ENCODE peak calls at places on chromosomes 7 and 10, in six cellular contexts. One of them, this sample, is unnamed.

GRCh38 chr10:90813592-90814365 is 44.1 kb downstream of the HTR7 start:
- DNase-seq in CD8-positive, alpha-beta T cell: no peak
- DNase-seq in PC-3: no peak
- DNase-seq in psoas muscle: no peak
- DNase-seq in HCT116: no peak
- DNase-seq in aorta: no peak
- DNase-seq in this sample: no peak

GRCh38 chr10:99630439-99630838 is 10.2 kb upstream of the SLC25A28 start:
- DNase-seq in CD8-positive, alpha-beta T cell: no peak
- DNase-seq in PC-3: peak
- DNase-seq in psoas muscle: no peak
- DNase-seq in HCT116: peak
- DNase-seq in aorta: no peak
- DNase-seq in this sample: no peak

GRCh38 chr10:49398000-49398861 is 2.3 kb upstream of the DRGX start:
- DNase-seq in CD8-positive, alpha-beta T cell: peak
- DNase-seq in PC-3: peak
- DNase-seq in psoas muscle: peak
- DNase-seq in HCT116: no peak
- DNase-seq in aorta: peak
- DNase-seq in this sample: no peak

GRCh38 chr7:94266278-94266677 is 128.4 kb upstream of the COL1A2 start:
- DNase-seq in CD8-positive, alpha-beta T cell: no peak
- DNase-seq in PC-3: no peak
- DNase-seq in psoas muscle: no peak
- DNase-seq in HCT116: no peak
- DNase-seq in aorta: no peak
- DNase-seq in this sample: no peak

GRCh38 chr10:128265596-128265995 is 139.4 kb upstream of the MKI67 start:
- DNase-seq in CD8-positive, alpha-beta T cell: no peak
- DNase-seq in PC-3: no peak
- DNase-seq in psoas muscle: no peak
- DNase-seq in HCT116: no peak
- DNase-seq in aorta: no peak
- DNase-seq in this sample: no peak

GRCh38 chr10:112407696-112408095 is 33.8 kb downstream of the ACSL5 start:
- DNase-seq in CD8-positive, alpha-beta T cell: no peak
- DNase-seq in PC-3: no peak
- DNase-seq in psoas muscle: no peak
- DNase-seq in HCT116: no peak
- DNase-seq in aorta: no peak
- DNase-seq in this sample: no peak

GRCh38 chr10:21510218-21511070 is 15.0 kb downstream of the SKIDA1 start:
- DNase-seq in CD8-positive, alpha-beta T cell: no peak
- DNase-seq in PC-3: no peak
- DNase-seq in psoas muscle: no peak
- DNase-seq in HCT116: no peak
- DNase-seq in aorta: no peak
- DNase-seq in this sample: no peak

GRCh38 chr10:46227571-46228075 is 59.2 kb upstream of the ANTXRL start:
- DNase-seq in CD8-positive, alpha-beta T cell: peak
- DNase-seq in PC-3: no peak
- DNase-seq in psoas muscle: no peak
- DNase-seq in HCT116: no peak
- DNase-seq in aorta: no peak
- DNase-seq in this sample: no peak

GRCh38 chr7:137946015-137946414 is 55.9 kb downstream of the CREB3L2 start:
- DNase-seq in CD8-positive, alpha-beta T cell: no peak
- DNase-seq in PC-3: no peak
- DNase-seq in psoas muscle: no peak
- DNase-seq in HCT116: no peak
- DNase-seq in aorta: no peak
- DNase-seq in this sample: no peak

GRCh38 chr10:117320050-117320665 is 55.1 kb downstream of the PDZD8 start:
- DNase-seq in CD8-positive, alpha-beta T cell: no peak
- DNase-seq in PC-3: peak
- DNase-seq in psoas muscle: no peak
- DNase-seq in HCT116: no peak
- DNase-seq in aorta: no peak
- DNase-seq in this sample: no peak

GRCh38 chr10:131865223-131865917 is 35.4 kb upstream of the PPP2R2D start:
- DNase-seq in CD8-positive, alpha-beta T cell: no peak
- DNase-seq in PC-3: no peak
- DNase-seq in psoas muscle: no peak
- DNase-seq in HCT116: no peak
- DNase-seq in aorta: no peak
- DNase-seq in this sample: no peak

GRCh38 chr7:108211382-108212201 is 81.4 kb upstream of the LAMB4 start:
- DNase-seq in CD8-positive, alpha-beta T cell: no peak
- DNase-seq in PC-3: peak
- DNase-seq in psoas muscle: no peak
- DNase-seq in HCT116: peak
- DNase-seq in aorta: no peak
- DNase-seq in this sample: no peak

GRCh38 chr7:32957326-32958045 is at the start of gene FKBP9:
- DNase-seq in CD8-positive, alpha-beta T cell: no peak
- DNase-seq in PC-3: peak
- DNase-seq in psoas muscle: peak
- DNase-seq in HCT116: no peak
- DNase-seq in aorta: peak
- DNase-seq in this sample: peak

GRCh38 chr7:33339074-33339805 is 209.9 kb downstream of the BBS9 start:
- DNase-seq in CD8-positive, alpha-beta T cell: no peak
- DNase-seq in PC-3: no peak
- DNase-seq in psoas muscle: no peak
- DNase-seq in HCT116: no peak
- DNase-seq in aorta: no peak
- DNase-seq in this sample: no peak

GRCh38 chr10:22476601-22477364 is 131.5 kb downstream of the SPAG6 start:
- DNase-seq in CD8-positive, alpha-beta T cell: no peak
- DNase-seq in PC-3: no peak
- DNase-seq in psoas muscle: no peak
- DNase-seq in HCT116: no peak
- DNase-seq in aorta: no peak
- DNase-seq in this sample: no peak

GRCh38 chr10:44198780-44199097 is 186.2 kb downstream of the CXCL12 start:
- DNase-seq in CD8-positive, alpha-beta T cell: no peak
- DNase-seq in PC-3: no peak
- DNase-seq in psoas muscle: peak
- DNase-seq in HCT116: no peak
- DNase-seq in aorta: no peak
- DNase-seq in this sample: no peak
- H3K27ac ChIP-seq in CD8-positive, alpha-beta T cell: no peak
- H3K27ac ChIP-seq in PC-3: no peak
- H3K27ac ChIP-seq in psoas muscle: peak
- H3K27ac ChIP-seq in HCT116: no peak
- H3K27ac ChIP-seq in aorta: no peak
- H3K27ac ChIP-seq in this sample: no peak

GRCh38 chr10:24416248-24416647 is 207.3 kb downstream of the KIAA1217 start:
- DNase-seq in CD8-positive, alpha-beta T cell: no peak
- DNase-seq in PC-3: no peak
- DNase-seq in psoas muscle: peak
- DNase-seq in HCT116: no peak
- DNase-seq in aorta: no peak
- DNase-seq in this sample: no peak

GRCh38 chr10:24418532-24418931 is 209.6 kb downstream of the KIAA1217 start:
- DNase-seq in CD8-positive, alpha-beta T cell: no peak
- DNase-seq in PC-3: peak
- DNase-seq in psoas muscle: no peak
- DNase-seq in HCT116: no peak
- DNase-seq in aorta: no peak
- DNase-seq in this sample: no peak

GRCh38 chr10:24415455-24416169 is 206.7 kb downstream of the KIAA1217 start:
- DNase-seq in CD8-positive, alpha-beta T cell: no peak
- DNase-seq in PC-3: peak
- DNase-seq in psoas muscle: peak
- DNase-seq in HCT116: no peak
- DNase-seq in aorta: peak
- DNase-seq in this sample: no peak

GRCh38 chr10:24419067-24419466 is 210.1 kb downstream of the KIAA1217 start:
- DNase-seq in CD8-positive, alpha-beta T cell: no peak
- DNase-seq in PC-3: no peak
- DNase-seq in psoas muscle: no peak
- DNase-seq in HCT116: no peak
- DNase-seq in aorta: no peak
- DNase-seq in this sample: no peak

DNA sequence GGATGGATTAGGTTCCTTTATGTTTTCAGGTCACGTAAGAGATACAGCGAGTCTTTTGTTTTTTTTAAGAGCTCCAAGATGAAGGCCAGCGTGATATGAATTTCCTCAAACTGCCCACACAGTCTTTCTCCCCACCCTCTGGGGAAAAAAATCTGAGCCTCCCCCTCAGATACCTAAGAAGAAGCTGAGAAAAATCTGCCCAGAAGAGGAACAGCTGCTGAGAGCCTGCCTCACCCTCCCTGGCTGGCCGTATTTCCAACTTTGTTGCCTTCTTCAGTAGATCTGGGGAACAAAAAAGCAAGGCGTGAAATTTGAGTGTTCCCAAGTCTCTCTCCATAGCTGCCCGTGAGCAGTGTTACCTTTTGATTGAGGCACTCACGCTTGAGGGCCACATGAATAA is 208.1 kb downstream of the KIAA1217 start:
- DNase-seq in CD8-positive, alpha-beta T cell: no peak
- DNase-seq in PC-3: no peak
- DNase-seq in psoas muscle: no peak
- DNase-seq in HCT116: no peak
- DNase-seq in aorta: no peak
- DNase-seq in this sample: no peak
- H3K27ac ChIP-seq in CD8-positive, alpha-beta T cell: no peak
- H3K27ac ChIP-seq in PC-3: no peak
- H3K27ac ChIP-seq in psoas muscle: no peak
- H3K27ac ChIP-seq in HCT116: no peak
- H3K27ac ChIP-seq in aorta: no peak
- H3K27ac ChIP-seq in this sample: no peak

GRCh38 chr7:1025747-1026581 is 18.4 kb upstream of the GPR146 start:
- DNase-seq in CD8-positive, alpha-beta T cell: no peak
- DNase-seq in PC-3: no peak
- DNase-seq in psoas muscle: peak
- DNase-seq in HCT116: no peak
- DNase-seq in aorta: no peak
- DNase-seq in this sample: no peak
- H3K27ac ChIP-seq in CD8-positive, alpha-beta T cell: no peak
- H3K27ac ChIP-seq in PC-3: no peak
- H3K27ac ChIP-seq in psoas muscle: no peak
- H3K27ac ChIP-seq in HCT116: no peak
- H3K27ac ChIP-seq in aorta: no peak
- H3K27ac ChIP-seq in this sample: no peak

GRCh38 chr10:31062856-31063255 is 31.2 kb upstream of the ZNF438 start:
- DNase-seq in CD8-positive, alpha-beta T cell: no peak
- DNase-seq in PC-3: no peak
- DNase-seq in psoas muscle: no peak
- DNase-seq in HCT116: no peak
- DNase-seq in aorta: no peak
- DNase-seq in this sample: no peak

GRCh38 chr10:31064334-31064733 is 32.7 kb upstream of the ZNF438 start:
- DNase-seq in CD8-positive, alpha-beta T cell: no peak
- DNase-seq in PC-3: no peak
- DNase-seq in psoas muscle: peak
- DNase-seq in HCT116: no peak
- DNase-seq in aorta: peak
- DNase-seq in this sample: no peak

GRCh38 chr10:31059323-31059722 is 27.7 kb upstream of the ZNF438 start:
- DNase-seq in CD8-positive, alpha-beta T cell: no peak
- DNase-seq in PC-3: peak
- DNase-seq in psoas muscle: no peak
- DNase-seq in HCT116: peak
- DNase-seq in aorta: no peak
- DNase-seq in this sample: no peak

GRCh38 chr10:31061941-31062340 is 30.3 kb upstream of the ZNF438 start:
- DNase-seq in CD8-positive, alpha-beta T cell: no peak
- DNase-seq in PC-3: no peak
- DNase-seq in psoas muscle: no peak
- DNase-seq in HCT116: no peak
- DNase-seq in aorta: no peak
- DNase-seq in this sample: no peak

DNA sequence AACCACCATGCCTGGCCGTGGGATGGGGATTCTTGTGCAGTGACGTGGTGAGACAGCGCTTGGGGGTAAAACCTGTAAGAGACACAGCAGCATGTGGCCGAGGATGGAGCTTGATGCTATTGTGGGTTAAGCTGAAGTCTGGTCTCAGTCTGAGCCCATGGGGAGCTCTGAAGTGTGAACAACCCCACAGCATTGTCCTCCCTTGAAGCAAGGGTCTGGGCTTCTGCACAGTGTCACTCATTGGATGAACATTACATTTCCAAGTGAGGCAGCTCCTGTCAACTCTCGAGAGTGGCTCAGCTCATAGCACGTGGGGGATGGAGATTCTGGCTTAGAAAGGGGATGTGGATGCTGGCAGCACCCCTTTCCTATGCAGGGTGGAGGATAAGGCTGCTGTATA is 32.2 kb upstream of the ZNF438 start:
- DNase-seq in CD8-positive, alpha-beta T cell: no peak
- DNase-seq in PC-3: no peak
- DNase-seq in psoas muscle: no peak
- DNase-seq in HCT116: no peak
- DNase-seq in aorta: no peak
- DNase-seq in this sample: no peak
- H3K27ac ChIP-seq in CD8-positive, alpha-beta T cell: no peak
- H3K27ac ChIP-seq in PC-3: no peak
- H3K27ac ChIP-seq in psoas muscle: peak
- H3K27ac ChIP-seq in HCT116: no peak
- H3K27ac ChIP-seq in aorta: peak
- H3K27ac ChIP-seq in this sample: no peak

DNA sequence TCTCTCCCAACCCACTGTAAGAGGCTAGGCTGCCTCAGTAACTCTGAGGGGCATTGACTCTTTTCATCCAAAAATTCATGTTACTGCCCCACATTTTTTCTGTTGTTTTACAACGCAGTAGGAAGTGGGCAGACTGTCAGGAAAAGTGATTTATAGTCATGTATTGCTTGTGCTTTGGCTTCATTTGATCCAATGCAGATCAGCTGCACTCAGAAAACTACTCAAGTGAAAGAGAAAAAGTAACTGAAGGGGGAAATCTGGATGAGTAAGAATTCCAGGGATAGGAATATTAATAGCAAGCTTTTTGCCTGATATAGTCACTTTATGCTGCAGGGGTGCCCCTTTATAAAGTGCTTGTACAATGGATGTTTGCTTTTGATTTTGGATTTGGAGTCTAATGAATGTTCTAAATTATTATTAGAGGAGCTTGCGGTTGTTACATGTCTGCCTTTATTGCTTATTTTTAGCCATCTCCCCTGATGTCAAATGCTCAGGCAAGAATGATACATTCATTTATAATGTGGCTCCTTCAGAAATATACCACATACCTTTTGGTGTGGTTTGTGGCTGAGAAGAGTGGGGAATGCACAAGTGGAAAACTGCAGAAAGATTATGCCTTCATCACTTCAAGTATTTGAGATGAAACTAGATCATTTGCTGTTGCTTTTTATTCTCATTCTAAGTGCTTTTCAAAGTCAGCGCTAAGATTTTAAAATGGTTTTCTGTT is 86.1 kb downstream of the EGFR start:
- DNase-seq in CD8-positive, alpha-beta T cell: no peak
- DNase-seq in PC-3: no peak
- DNase-seq in psoas muscle: no peak
- DNase-seq in HCT116: no peak
- DNase-seq in aorta: no peak
- DNase-seq in this sample: no peak
- H3K27ac ChIP-seq in CD8-positive, alpha-beta T cell: no peak
- H3K27ac ChIP-seq in PC-3: no peak
- H3K27ac ChIP-seq in psoas muscle: no peak
- H3K27ac ChIP-seq in HCT116: peak
- H3K27ac ChIP-seq in aorta: no peak
- H3K27ac ChIP-seq in this sample: no peak

This sample was measured in substantia nigra.